ENCODE peak calls at places on chromosome 16, in four cellular contexts. E is cardiac muscle cell, V is left lung, C is breast epithelium. U is an unnamed sample.

GRCh38 chr16:56709686-56710040 is 20.3 kb upstream of the NUP93 start:
- DNase-seq in C (no peak), E (no peak), V (no peak), U (no peak)

GRCh38 chr16:75193265-75193650 is 13.7 kb downstream of the CTRB2 start:
- DNase-seq in V (no peak), C (peak; percentile 10), E (no peak), U (no peak)

GRCh38 chr16:790086-790485 is 1.7 kb downstream of the CHTF18 start:
- DNase-seq in V (no peak), C (no peak), E (no peak), U (no peak)

GRCh38 chr16:430904-431303 is 5.5 kb downstream of the RAB11FIP3 start:
- DNase-seq in E (no peak), V (no peak), C (no peak), U (no peak)

GRCh38 chr16:75116081-75116910 is at the start of gene LDHD:
- DNase-seq in E (peak; percentile 57), C (peak; percentile 70), V (peak; percentile 94), U (peak; percentile 93)

GRCh38 chr16:65306313-65306712 is 184.4 kb upstream of the CDH11 start:
- DNase-seq in C (no peak), V (no peak), E (no peak), U (no peak)

GRCh38 chr16:30786936-30787612 is at the start of gene ZNF629:
- DNase-seq in V (no peak), C (peak; percentile 54), E (peak; percentile 79), U (peak; percentile 75)

GRCh38 chr16:66154801-66155200 is 211.7 kb upstream of the CDH5 start:
- DNase-seq in V (no peak), C (no peak), E (peak; percentile 87), U (no peak)

GRCh38 chr16:46972429-46972970 is 974 bp downstream of the DNAJA2 start:
- DNase-seq in E (peak; percentile 25), C (peak; percentile 21), V (no peak), U (no peak)

GRCh38 chr16:3157229-3158013 is 22.6 kb downstream of the ZNF213 start:
- DNase-seq in V (peak; percentile 84), C (peak; percentile 66), E (peak; percentile 93), U (peak; percentile 67)

GRCh38 chr16:75251280-75252048 is at the start of gene BCAR1:
- DNase-seq in C (peak; percentile 70), E (peak; percentile 96), V (peak; percentile 92), U (peak; percentile 93)

GRCh38 chr16:87921236-87921773 is 15.0 kb downstream of the CA5A start:
- DNase-seq in C (no peak), E (no peak), V (no peak), U (no peak)

GRCh38 chr16:87917503-87917902 is 18.8 kb downstream of the CA5A start:
- DNase-seq in V (no peak), C (no peak), E (no peak), U (no peak)

GRCh38 chr16:87918314-87918713 is 18.0 kb downstream of the CA5A start:
- DNase-seq in V (no peak), C (no peak), E (no peak), U (no peak)

GRCh38 chr16:87918866-87919680 is 17.3 kb downstream of the CA5A start:
- DNase-seq in E (no peak), V (no peak), C (no peak), U (no peak)

DNA sequence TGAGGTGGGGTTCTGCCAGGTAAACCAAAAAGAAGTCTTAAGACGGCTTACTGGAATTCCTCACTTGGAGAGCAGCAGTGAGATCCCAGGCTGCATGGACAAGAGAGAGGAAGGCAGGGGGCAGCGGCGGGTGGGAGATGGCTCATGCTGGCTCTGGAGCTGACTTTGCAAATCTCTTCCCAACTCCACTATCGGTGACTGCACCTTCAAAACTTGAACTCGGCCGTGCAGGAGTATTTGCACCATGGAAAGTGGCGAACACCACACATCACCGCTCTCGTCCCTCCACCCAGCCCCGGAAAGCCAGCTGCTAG is 16.7 kb downstream of the CA5A start:
- DNase-seq in E (no peak), V (no peak), C (no peak), U (no peak)
- H3K27me3 ChIP-seq in E (no peaks in the 10 kb centered on the region), V (no peaks in the 10 kb centered on the region), C (no peaks in the 10 kb centered on the region), U (no peaks in the 10 kb centered on the region)

GRCh38 chr16:73275024-73275423 is 227.1 kb upstream of the ZFHX3 start:
- DNase-seq in V (no peak), E (no peak), C (no peak), U (no peak)

GRCh38 chr16:73280366-73280765 is 232.4 kb upstream of the ZFHX3 start:
- DNase-seq in C (no peak), V (no peak), E (no peak), U (no peak)

GRCh38 chr16:73277066-73277465 is 229.1 kb upstream of the ZFHX3 start:
- DNase-seq in C (no peak), E (no peak), V (no peak), U (no peak)

GRCh38 chr16:73275448-73275847 is 227.5 kb upstream of the ZFHX3 start:
- DNase-seq in E (no peak), C (no peak), V (no peak), U (no peak)

DNA sequence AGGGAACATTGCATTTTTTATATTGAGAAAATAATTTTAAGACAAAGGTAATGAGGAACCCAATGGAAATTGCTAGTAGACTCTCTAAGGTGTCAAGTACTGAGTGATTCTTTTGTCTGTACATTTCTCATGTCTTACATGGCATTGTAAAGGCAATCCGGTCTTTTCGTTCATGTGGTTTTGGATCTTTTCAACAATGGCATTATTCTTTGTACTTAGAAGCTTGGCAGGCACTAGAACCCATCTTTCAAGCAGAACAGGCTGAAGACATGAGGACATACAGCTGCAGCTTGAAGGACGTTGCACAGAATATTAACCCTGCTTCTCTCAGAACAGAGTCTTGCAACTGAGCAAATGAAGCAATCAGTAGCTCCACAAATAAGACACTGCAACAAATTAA is 231.5 kb upstream of the ZFHX3 start:
- DNase-seq in E (no peak), C (no peak), V (no peak), U (no peak)
- H3K4me3 ChIP-seq in E (no peak overlapping the region), C (no peak overlapping the region), V (no peak overlapping the region), U (no peak overlapping the region)

GRCh38 chr16:11101695-11102522 is 154.1 kb downstream of the SOCS1 start:
- DNase-seq in E (peak; percentile 87), C (no peak), V (no peak), U (no peak)
- TF ChIP-seq CTCF in E (peak; percentile 35), C (no peak), V (no peak), U (no peak)

GRCh38 chr16:86572616-86573015 is 5.7 kb upstream of the FOXL1 start:
- DNase-seq in E (no peak), V (no peak), C (no peak), U (no peak)
- H3K27me3 ChIP-seq in E (peaks cover 61% of the 10 kb centered on the region), V (peaks cover 50% of the 10 kb centered on the region), C (peaks cover 88% of the 10 kb centered on the region), U (peaks cover 99% of the 10 kb centered on the region)

GRCh38 chr16:10788665-10789064 is 29.9 kb downstream of the TVP23A start:
- DNase-seq in E (no peak), V (no peak), C (no peak), U (no peak)
- H3K4me3 ChIP-seq in E (no peak overlapping the region), V (no peak overlapping the region), C (no peak overlapping the region), U (no peak overlapping the region)

GRCh38 chr16:58198739-58199411 is 969 bp upstream of the CSNK2A2 start:
- DNase-seq in C (no peak), E (no peak), V (no peak), U (no peak)

GRCh38 chr16:58197314-58198012 is 443 bp downstream of the CSNK2A2 start:
- DNase-seq in E (no peak), C (no peak), V (peak; percentile 77), U (no peak)

GRCh38 chr16:58200398-58200797 is 2.5 kb upstream of the CSNK2A2 start:
- DNase-seq in V (no peak), C (no peak), E (no peak), U (no peak)

GRCh38 chr16:58196898-58197313 is 1.0 kb downstream of the CSNK2A2 start:
- DNase-seq in E (peak; percentile 46), C (no peak), V (no peak), U (no peak)

GRCh38 chr16:58198022-58198683 is at the start of gene CSNK2A2:
- DNase-seq in C (peak; percentile 26), V (peak; percentile 94), E (peak; percentile 79), U (peak; percentile 82)
- TF ChIP-seq CTCF in C (no peak), V (peak; percentile 33), E (peak; percentile 20), U (peak; percentile 13)

GRCh38 chr16:89917773-89918452 is 749 bp upstream of the MC1R start:
- DNase-seq in V (peak; percentile 93), E (peak; percentile 93), C (peak; percentile 56), U (peak; percentile 87)
- H3K27me3 ChIP-seq in V (no peaks in the 10 kb centered on the region), E (peaks cover 11% of the 10 kb centered on the region), C (no peaks in the 10 kb centered on the region), U (peaks cover 22% of the 10 kb centered on the region)

GRCh38 chr16:58280846-58281301 is 14.0 kb downstream of the PRSS54 start:
- DNase-seq in C (no peak), E (peak; percentile 23), V (no peak), U (no peak)
- H3K4me3 ChIP-seq in C (no peak overlapping the region), E (no peak overlapping the region), V (no peak overlapping the region), U (no peak overlapping the region)